ENCODE peak calls at places on chromosomes 7 and 10, in five cellular contexts. One of them, this sample, is unnamed.
A peak's percentile ranks its signal among the peaks of the same experiment; 100 is the strongest.

GRCh38 chr7:72406820-72407403 is 5.2 kb downstream of the CALN1 start:
- DNase-seq in HL-60: no peak
- DNase-seq in hypothalamus: no peak
- DNase-seq in left ventricle myocardium superior: no peak
- DNase-seq in GM12892: no peak
- DNase-seq in this sample: no peak

GRCh38 chr7:15560968-15561367 is 847 bp downstream of the AGMO start:
- DNase-seq in GM12892: no peak
- DNase-seq in left ventricle myocardium superior: no peak
- DNase-seq in hypothalamus: no peak
- DNase-seq in HL-60: no peak
- DNase-seq in this sample: no peak

GRCh38 chr10:51214207-51214896 is 140.1 kb downstream of the PRKG1 start:
- DNase-seq in GM12892: no peak
- DNase-seq in left ventricle myocardium superior: peak; percentile 31
- DNase-seq in hypothalamus: no peak
- DNase-seq in HL-60: no peak
- DNase-seq in this sample: no peak

GRCh38 chr10:69481280-69481679 is 30.0 kb downstream of the TSPAN15 start:
- DNase-seq in hypothalamus: no peak
- DNase-seq in HL-60: no peak
- DNase-seq in left ventricle myocardium superior: no peak
- DNase-seq in GM12892: no peak
- DNase-seq in this sample: no peak

GRCh38 chr10:42850931-42851330 is 68.3 kb downstream of the BMS1 start:
- DNase-seq in hypothalamus: no peak
- DNase-seq in HL-60: no peak
- DNase-seq in left ventricle myocardium superior: no peak
- DNase-seq in GM12892: no peak
- DNase-seq in this sample: no peak

GRCh38 chr7:74479961-74480829 is 26.5 kb downstream of the GTF2IRD1 start:
- DNase-seq in hypothalamus: peak; percentile 93
- DNase-seq in GM12892: no peak
- DNase-seq in left ventricle myocardium superior: peak; percentile 92
- DNase-seq in HL-60: no peak
- DNase-seq in this sample: peak; percentile 93

GRCh38 chr7:23347682-23348180 is 48.6 kb downstream of the MALSU1 start:
- DNase-seq in GM12892: no peak
- DNase-seq in HL-60: no peak
- DNase-seq in left ventricle myocardium superior: no peak
- DNase-seq in hypothalamus: no peak
- DNase-seq in this sample: no peak

GRCh38 chr10:100775346-100775745 is 30.0 kb downstream of the PAX2 start:
- DNase-seq in hypothalamus: no peak
- DNase-seq in GM12892: no peak
- DNase-seq in HL-60: no peak
- DNase-seq in left ventricle myocardium superior: no peak
- DNase-seq in this sample: peak; percentile 86

GRCh38 chr7:140402178-140402835 is 1.6 kb upstream of the RAB19 start:
- DNase-seq in hypothalamus: no peak
- DNase-seq in GM12892: no peak
- DNase-seq in left ventricle myocardium superior: no peak
- DNase-seq in HL-60: no peak
- DNase-seq in this sample: no peak

GRCh38 chr10:2836921-2837662 is 230.3 kb upstream of the PFKP start:
- DNase-seq in hypothalamus: no peak
- DNase-seq in GM12892: no peak
- DNase-seq in HL-60: no peak
- DNase-seq in left ventricle myocardium superior: no peak
- DNase-seq in this sample: peak; percentile 56

GRCh38 chr10:122326806-122327205 is 47.7 kb upstream of the PLEKHA1 start:
- DNase-seq in hypothalamus: no peak
- DNase-seq in HL-60: no peak
- DNase-seq in GM12892: no peak
- DNase-seq in left ventricle myocardium superior: no peak
- DNase-seq in this sample: no peak

GRCh38 chr10:72173635-72174296 is 42.0 kb upstream of the ANAPC16 start:
- DNase-seq in hypothalamus: no peak
- DNase-seq in HL-60: no peak
- DNase-seq in left ventricle myocardium superior: no peak
- DNase-seq in GM12892: no peak
- DNase-seq in this sample: no peak

GRCh38 chr10:22681783-22682183 is 32.6 kb downstream of the PIP4K2A start:
- DNase-seq in HL-60: no peak
- DNase-seq in GM12892: no peak
- DNase-seq in left ventricle myocardium superior: no peak
- DNase-seq in hypothalamus: no peak
- DNase-seq in this sample: no peak

GRCh38 chr10:126060232-126060935 is 164.0 kb downstream of the FANK1 start:
- DNase-seq in HL-60: no peak
- DNase-seq in GM12892: no peak
- DNase-seq in hypothalamus: no peak
- DNase-seq in left ventricle myocardium superior: peak; percentile 48
- DNase-seq in this sample: no peak